ENCODE peak calls at places on chromosomes 3 and 15, in seven cellular contexts. One of them, this sample, is unnamed.

GRCh38 chr3:32109256-32109655 is 2.8 kb downstream of the GPD1L start:
- DNase-seq in SK-N-SH: peak; percentile 46
- DNase-seq in WTC11: peak; percentile 19
- DNase-seq in nephron progenitor cell: no peak
- DNase-seq in AG09309: peak; percentile 11
- DNase-seq in psoas muscle: peak; percentile 98
- DNase-seq in RWPE1: no peak
- DNase-seq in this sample: no peak

GRCh38 chr3:195094211-195094921 is 176.6 kb downstream of the XXYLT1 start:
- DNase-seq in AG09309: no peak
- DNase-seq in RWPE1: no peak
- DNase-seq in psoas muscle: peak; percentile 48
- DNase-seq in SK-N-SH: no peak
- DNase-seq in nephron progenitor cell: no peak
- DNase-seq in WTC11: no peak
- DNase-seq in this sample: no peak

GRCh38 chr3:167740961-167741587 is 5.6 kb downstream of the SERPINI1 start:
- DNase-seq in SK-N-SH: peak; percentile 51
- DNase-seq in RWPE1: no peak
- DNase-seq in AG09309: no peak
- DNase-seq in psoas muscle: no peak
- DNase-seq in WTC11: peak; percentile 49
- DNase-seq in nephron progenitor cell: peak; percentile 30
- DNase-seq in this sample: peak; percentile 14

GRCh38 chr3:191783039-191783438 is 322.1 kb downstream of the PYDC2 start:
- DNase-seq in AG09309: no peak
- DNase-seq in SK-N-SH: no peak
- DNase-seq in nephron progenitor cell: no peak
- DNase-seq in RWPE1: peak; percentile 6
- DNase-seq in WTC11: no peak
- DNase-seq in psoas muscle: no peak
- DNase-seq in this sample: no peak

GRCh38 chr3:142228964-142229363 is 3.6 kb upstream of the GK5 start:
- DNase-seq in RWPE1: no peak
- DNase-seq in AG09309: no peak
- DNase-seq in nephron progenitor cell: no peak
- DNase-seq in WTC11: no peak
- DNase-seq in psoas muscle: no peak
- DNase-seq in SK-N-SH: no peak
- DNase-seq in this sample: no peak

GRCh38 chr3:35932995-35933394 is 293.7 kb downstream of the ARPP21 start:
- DNase-seq in psoas muscle: no peak
- DNase-seq in SK-N-SH: no peak
- DNase-seq in WTC11: no peak
- DNase-seq in RWPE1: peak; percentile 4
- DNase-seq in nephron progenitor cell: no peak
- DNase-seq in AG09309: peak; percentile 29
- DNase-seq in this sample: no peak

GRCh38 chr15:75348563-75349350 is 1.9 kb downstream of the NEIL1 start:
- DNase-seq in psoas muscle: peak; percentile 58
- DNase-seq in WTC11: peak; percentile 39
- DNase-seq in RWPE1: no peak
- DNase-seq in AG09309: no peak
- DNase-seq in SK-N-SH: peak; percentile 79
- DNase-seq in nephron progenitor cell: peak; percentile 38
- DNase-seq in this sample: no peak

GRCh38 chr3:141686477-141687280 is 51.4 kb upstream of the RNF7 start:
- DNase-seq in RWPE1: peak; percentile 42
- DNase-seq in AG09309: peak; percentile 25
- DNase-seq in WTC11: no peak
- DNase-seq in SK-N-SH: no peak
- DNase-seq in psoas muscle: peak; percentile 71
- DNase-seq in nephron progenitor cell: no peak
- DNase-seq in this sample: no peak

GRCh38 chr3:138944842-138945645 is 1.9 kb downstream of the FOXL2 start:
- DNase-seq in psoas muscle: no peak
- DNase-seq in nephron progenitor cell: peak; percentile 64
- DNase-seq in WTC11: peak; percentile 68
- DNase-seq in SK-N-SH: peak; percentile 71
- DNase-seq in RWPE1: no peak
- DNase-seq in AG09309: no peak
- DNase-seq in this sample: no peak

GRCh38 chr3:31981206-31982181 is at the start of the genes OSBPL10 and ZNF860:
- DNase-seq in AG09309: peak; percentile 77
- DNase-seq in psoas muscle: peak; percentile 93
- DNase-seq in RWPE1: peak; percentile 70
- DNase-seq in nephron progenitor cell: peak; percentile 45
- DNase-seq in SK-N-SH: peak; percentile 74
- DNase-seq in WTC11: peak; percentile 74
- DNase-seq in this sample: no peak

GRCh38 chr15:70557506-70558258 is 205.7 kb downstream of the UACA start:
- DNase-seq in WTC11: no peak
- DNase-seq in AG09309: no peak
- DNase-seq in psoas muscle: peak; percentile 63
- DNase-seq in nephron progenitor cell: no peak
- DNase-seq in RWPE1: no peak
- DNase-seq in SK-N-SH: no peak
- DNase-seq in this sample: no peak

GRCh38 chr3:167736264-167736787 is 805 bp downstream of the SERPINI1 start:
- DNase-seq in AG09309: no peak
- DNase-seq in SK-N-SH: peak; percentile 5
- DNase-seq in RWPE1: no peak
- DNase-seq in nephron progenitor cell: no peak
- DNase-seq in WTC11: no peak
- DNase-seq in psoas muscle: no peak
- DNase-seq in this sample: no peak

GRCh38 chr3:152539191-152539764 is 270.5 kb downstream of the MBNL1 start:
- DNase-seq in SK-N-SH: no peak
- DNase-seq in RWPE1: no peak
- DNase-seq in psoas muscle: no peak
- DNase-seq in nephron progenitor cell: no peak
- DNase-seq in AG09309: no peak
- DNase-seq in WTC11: peak; percentile 12
- DNase-seq in this sample: no peak

GRCh38 chr15:25810631-25811077 is 52.5 kb downstream of the ATP10A start:
- DNase-seq in RWPE1: no peak
- DNase-seq in SK-N-SH: no peak
- DNase-seq in WTC11: no peak
- DNase-seq in nephron progenitor cell: peak; percentile 50
- DNase-seq in AG09309: no peak
- DNase-seq in psoas muscle: no peak
- DNase-seq in this sample: peak; percentile 9

GRCh38 chr15:31328425-31328998 is 1.9 kb downstream of the KLF13 start:
- DNase-seq in RWPE1: peak; percentile 30
- DNase-seq in psoas muscle: no peak
- DNase-seq in WTC11: peak; percentile 39
- DNase-seq in SK-N-SH: peak; percentile 72
- DNase-seq in AG09309: no peak
- DNase-seq in nephron progenitor cell: no peak
- DNase-seq in this sample: no peak

GRCh38 chr3:73504255-73504654 is 120.5 kb downstream of the PDZRN3 start:
- DNase-seq in SK-N-SH: no peak
- DNase-seq in WTC11: no peak
- DNase-seq in nephron progenitor cell: no peak
- DNase-seq in RWPE1: no peak
- DNase-seq in AG09309: no peak
- DNase-seq in psoas muscle: no peak
- DNase-seq in this sample: no peak

GRCh38 chr15:91068436-91068835 is 31.6 kb upstream of the SV2B start:
- DNase-seq in nephron progenitor cell: no peak
- DNase-seq in WTC11: no peak
- DNase-seq in AG09309: no peak
- DNase-seq in RWPE1: no peak
- DNase-seq in SK-N-SH: no peak
- DNase-seq in psoas muscle: no peak
- DNase-seq in this sample: no peak

GRCh38 chr3:126765187-126766069 is 61.4 kb downstream of the CHCHD6 start:
- DNase-seq in nephron progenitor cell: no peak
- DNase-seq in WTC11: no peak
- DNase-seq in SK-N-SH: no peak
- DNase-seq in psoas muscle: no peak
- DNase-seq in RWPE1: no peak
- DNase-seq in AG09309: no peak
- DNase-seq in this sample: no peak

GRCh38 chr3:12741205-12741604 is 17.9 kb downstream of the TMEM40 start:
- DNase-seq in AG09309: no peak
- DNase-seq in RWPE1: no peak
- DNase-seq in psoas muscle: no peak
- DNase-seq in WTC11: no peak
- DNase-seq in nephron progenitor cell: no peak
- DNase-seq in SK-N-SH: no peak
- DNase-seq in this sample: no peak

GRCh38 chr15:96409231-96410138 is 79.0 kb downstream of the NR2F2 start:
- DNase-seq in SK-N-SH: peak; percentile 33
- DNase-seq in WTC11: peak; percentile 37
- DNase-seq in psoas muscle: no peak
- DNase-seq in nephron progenitor cell: peak; percentile 53
- DNase-seq in RWPE1: no peak
- DNase-seq in AG09309: no peak
- DNase-seq in this sample: no peak

GRCh38 chr3:190089711-190090110 is 31.0 kb downstream of the P3H2 start:
- DNase-seq in nephron progenitor cell: no peak
- DNase-seq in RWPE1: no peak
- DNase-seq in WTC11: no peak
- DNase-seq in psoas muscle: no peak
- DNase-seq in AG09309: no peak
- DNase-seq in SK-N-SH: no peak
- DNase-seq in this sample: no peak

GRCh38 chr3:198071602-198072285 is 111.7 kb downstream of the LMLN start:
- DNase-seq in SK-N-SH: no peak
- DNase-seq in psoas muscle: no peak
- DNase-seq in WTC11: no peak
- DNase-seq in RWPE1: peak; percentile 80
- DNase-seq in nephron progenitor cell: no peak
- DNase-seq in AG09309: peak; percentile 25
- DNase-seq in this sample: peak; percentile 10

GRCh38 chr15:46677491-46677890 is 1039.8 kb upstream of the SEMA6D start:
- DNase-seq in AG09309: no peak
- DNase-seq in SK-N-SH: no peak
- DNase-seq in WTC11: no peak
- DNase-seq in nephron progenitor cell: no peak
- DNase-seq in RWPE1: no peak
- DNase-seq in psoas muscle: no peak
- DNase-seq in this sample: no peak

GRCh38 chr3:186452517-186452916 is 90.5 kb upstream of the DGKG start:
- DNase-seq in SK-N-SH: no peak
- DNase-seq in nephron progenitor cell: no peak
- DNase-seq in psoas muscle: no peak
- DNase-seq in RWPE1: peak; percentile 68
- DNase-seq in WTC11: no peak
- DNase-seq in AG09309: peak; percentile 61
- DNase-seq in this sample: no peak

GRCh38 chr3:12750223-12750622 is 8.8 kb downstream of the TMEM40 start:
- DNase-seq in psoas muscle: no peak
- DNase-seq in RWPE1: peak; percentile 52
- DNase-seq in nephron progenitor cell: no peak
- DNase-seq in WTC11: no peak
- DNase-seq in AG09309: peak; percentile 32
- DNase-seq in SK-N-SH: no peak
- DNase-seq in this sample: no peak

GRCh38 chr15:77375133-77375532 is 44.8 kb downstream of the PEAK1 start:
- DNase-seq in AG09309: no peak
- DNase-seq in SK-N-SH: no peak
- DNase-seq in WTC11: no peak
- DNase-seq in nephron progenitor cell: no peak
- DNase-seq in psoas muscle: no peak
- DNase-seq in RWPE1: no peak
- DNase-seq in this sample: no peak

GRCh38 chr3:67357610-67358458 is 296.6 kb downstream of the SUCLG2 start:
- DNase-seq in SK-N-SH: peak; percentile 41
- DNase-seq in WTC11: peak; percentile 72
- DNase-seq in nephron progenitor cell: peak; percentile 18
- DNase-seq in AG09309: no peak
- DNase-seq in psoas muscle: no peak
- DNase-seq in RWPE1: peak; percentile 13
- DNase-seq in this sample: peak; percentile 12
- TF ChIP-seq CTCF in SK-N-SH: peak; percentile 42
- TF ChIP-seq CTCF in WTC11: no peak
- TF ChIP-seq CTCF in nephron progenitor cell: peak; percentile 36
- TF ChIP-seq CTCF in AG09309: peak; percentile 32
- TF ChIP-seq CTCF in psoas muscle: peak; percentile 14
- TF ChIP-seq CTCF in RWPE1: peak; percentile 31
- TF ChIP-seq CTCF in this sample: peak; percentile 65

GRCh38 chr3:23900744-23901143 is 16.0 kb downstream of the NKIRAS1 start:
- DNase-seq in WTC11: no peak
- DNase-seq in psoas muscle: no peak
- DNase-seq in AG09309: no peak
- DNase-seq in nephron progenitor cell: no peak
- DNase-seq in SK-N-SH: no peak
- DNase-seq in RWPE1: no peak
- DNase-seq in this sample: no peak
- TF ChIP-seq CTCF in WTC11: no peak
- TF ChIP-seq CTCF in psoas muscle: no peak
- TF ChIP-seq CTCF in AG09309: no peak
- TF ChIP-seq CTCF in nephron progenitor cell: no peak
- TF ChIP-seq CTCF in SK-N-SH: no peak
- TF ChIP-seq CTCF in RWPE1: no peak
- TF ChIP-seq CTCF in this sample: peak; percentile 40

GRCh38 chr15:45136378-45136764 is 6.6 kb downstream of the DUOX1 start:
- DNase-seq in SK-N-SH: no peak
- DNase-seq in WTC11: peak; percentile 58
- DNase-seq in AG09309: no peak
- DNase-seq in psoas muscle: no peak
- DNase-seq in nephron progenitor cell: peak; percentile 41
- DNase-seq in RWPE1: no peak
- DNase-seq in this sample: no peak
- TF ChIP-seq CTCF in SK-N-SH: no peak
- TF ChIP-seq CTCF in WTC11: no peak
- TF ChIP-seq CTCF in AG09309: peak; percentile 15
- TF ChIP-seq CTCF in psoas muscle: no peak
- TF ChIP-seq CTCF in nephron progenitor cell: peak; percentile 26
- TF ChIP-seq CTCF in RWPE1: no peak
- TF ChIP-seq CTCF in this sample: peak; percentile 19

DNA sequence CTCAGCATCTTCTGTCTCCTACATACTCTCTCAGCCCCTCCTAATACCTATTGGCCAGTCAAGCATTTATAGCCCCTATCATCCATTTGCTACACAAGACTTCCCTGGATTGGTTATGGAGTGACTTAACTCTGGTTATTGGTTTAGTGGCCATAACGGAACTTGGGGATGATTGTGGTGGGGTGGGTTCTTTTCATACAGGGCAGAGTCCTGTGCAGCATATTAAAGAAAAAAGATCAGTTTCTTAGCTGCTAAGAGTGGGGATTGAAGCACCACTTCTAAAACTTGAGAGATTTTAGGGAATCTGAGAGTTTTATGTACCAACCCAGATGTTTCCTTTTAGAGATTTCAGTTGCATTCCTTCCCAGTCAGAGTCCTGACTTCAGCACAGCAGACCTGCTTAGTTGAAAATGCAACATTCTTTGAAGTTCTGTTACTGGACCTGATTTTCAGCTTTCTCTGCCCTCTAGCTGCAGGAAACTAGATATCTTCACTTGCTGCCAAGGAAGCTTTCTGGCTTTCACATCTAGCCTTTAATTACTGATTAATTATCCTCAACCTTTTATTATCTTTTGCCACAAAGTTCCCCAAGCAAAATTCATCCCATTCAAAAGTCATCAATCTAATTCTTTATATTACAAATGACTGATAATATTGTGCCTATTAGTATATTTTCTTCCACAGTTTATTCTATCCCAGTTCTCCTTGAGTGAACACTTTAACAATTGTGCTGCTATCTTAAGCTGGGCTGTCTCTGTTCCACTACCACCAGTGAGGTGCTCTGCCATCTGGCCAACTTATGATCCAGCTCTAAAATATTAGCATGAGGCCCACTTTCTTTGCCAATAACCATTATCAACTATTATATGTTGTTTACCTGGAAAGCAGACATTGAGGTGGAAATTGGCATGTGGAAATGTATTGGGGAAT is 906.0 kb upstream of the ALCAM start:
- DNase-seq in psoas muscle: no peak
- DNase-seq in AG09309: peak; percentile 63
- DNase-seq in nephron progenitor cell: no peak
- DNase-seq in WTC11: no peak
- DNase-seq in SK-N-SH: no peak
- DNase-seq in RWPE1: peak; percentile 1
- DNase-seq in this sample: no peak
- TF ChIP-seq CTCF in psoas muscle: no peak
- TF ChIP-seq CTCF in AG09309: peak; percentile 58
- TF ChIP-seq CTCF in nephron progenitor cell: peak; percentile 25
- TF ChIP-seq CTCF in WTC11: no peak
- TF ChIP-seq CTCF in SK-N-SH: peak; percentile 54
- TF ChIP-seq CTCF in RWPE1: no peak
- TF ChIP-seq CTCF in this sample: peak; percentile 59

This sample was measured in neural crest cell.